ENCODE peak calls at places on chromosome 9, in ten cellular contexts. One of them, this sample, is unnamed.

GRCh38 chr9:131562032-131562959 is 17.0 kb downstream of the PRRT1B start:
- DNase-seq in mammary epithelial cell: peak; percentile 66
- DNase-seq in CD8-positive, alpha-beta T cell: no peak
- DNase-seq in stomach: no peak
- DNase-seq in fibroblast of mammary gland: peak; percentile 39
- DNase-seq in IMR-90: peak; percentile 21
- DNase-seq in psoas muscle: no peak
- DNase-seq in heart left ventricle: no peak
- DNase-seq in prostate gland: no peak
- DNase-seq in SK-N-SH: no peak
- DNase-seq in this sample: peak; percentile 12

GRCh38 chr9:35051069-35051967 is 21.1 kb downstream of the VCP start:
- DNase-seq in mammary epithelial cell: peak; percentile 27
- DNase-seq in CD8-positive, alpha-beta T cell: peak; percentile 59
- DNase-seq in stomach: peak; percentile 45
- DNase-seq in fibroblast of mammary gland: peak; percentile 63
- DNase-seq in IMR-90: peak; percentile 57
- DNase-seq in psoas muscle: peak; percentile 70
- DNase-seq in heart left ventricle: no peak
- DNase-seq in prostate gland: peak; percentile 23
- DNase-seq in SK-N-SH: peak; percentile 67
- DNase-seq in this sample: peak; percentile 49

GRCh38 chr9:138007566-138008080 is 130.0 kb downstream of the CACNA1B start:
- DNase-seq in mammary epithelial cell: no peak
- DNase-seq in CD8-positive, alpha-beta T cell: no peak
- DNase-seq in stomach: peak; percentile 21
- DNase-seq in fibroblast of mammary gland: no peak
- DNase-seq in IMR-90: no peak
- DNase-seq in psoas muscle: peak; percentile 14
- DNase-seq in heart left ventricle: no peak
- DNase-seq in prostate gland: no peak
- DNase-seq in SK-N-SH: no peak
- DNase-seq in this sample: no peak

GRCh38 chr9:134541373-134541747 is 100.2 kb upstream of the COL5A1 start:
- DNase-seq in mammary epithelial cell: no peak
- DNase-seq in CD8-positive, alpha-beta T cell: no peak
- DNase-seq in stomach: no peak
- DNase-seq in fibroblast of mammary gland: no peak
- DNase-seq in IMR-90: no peak
- DNase-seq in psoas muscle: peak; percentile 25
- DNase-seq in heart left ventricle: peak; percentile 15
- DNase-seq in prostate gland: no peak
- DNase-seq in SK-N-SH: no peak
- DNase-seq in this sample: no peak

GRCh38 chr9:137744632-137745183 is 125.9 kb downstream of the EHMT1 start:
- DNase-seq in mammary epithelial cell: no peak
- DNase-seq in CD8-positive, alpha-beta T cell: no peak
- DNase-seq in stomach: no peak
- DNase-seq in fibroblast of mammary gland: no peak
- DNase-seq in IMR-90: no peak
- DNase-seq in psoas muscle: no peak
- DNase-seq in heart left ventricle: no peak
- DNase-seq in prostate gland: no peak
- DNase-seq in SK-N-SH: no peak
- DNase-seq in this sample: no peak

GRCh38 chr9:130343445-130343918 is 77.9 kb downstream of the HMCN2 start:
- DNase-seq in mammary epithelial cell: no peak
- DNase-seq in CD8-positive, alpha-beta T cell: no peak
- DNase-seq in stomach: no peak
- DNase-seq in fibroblast of mammary gland: no peak
- DNase-seq in IMR-90: no peak
- DNase-seq in psoas muscle: peak; percentile 58
- DNase-seq in heart left ventricle: peak; percentile 37
- DNase-seq in prostate gland: no peak
- DNase-seq in SK-N-SH: peak; percentile 88
- DNase-seq in this sample: no peak

GRCh38 chr9:20512106-20512505 is 110.2 kb downstream of the MLLT3 start:
- DNase-seq in mammary epithelial cell: peak; percentile 67
- DNase-seq in CD8-positive, alpha-beta T cell: no peak
- DNase-seq in stomach: no peak
- DNase-seq in fibroblast of mammary gland: peak; percentile 46
- DNase-seq in IMR-90: peak; percentile 72
- DNase-seq in psoas muscle: no peak
- DNase-seq in heart left ventricle: no peak
- DNase-seq in prostate gland: no peak
- DNase-seq in SK-N-SH: no peak
- DNase-seq in this sample: peak; percentile 36

GRCh38 chr9:126604059-126604685 is 9.6 kb upstream of the LMX1B start:
- DNase-seq in mammary epithelial cell: no peak
- DNase-seq in CD8-positive, alpha-beta T cell: no peak
- DNase-seq in stomach: no peak
- DNase-seq in fibroblast of mammary gland: no peak
- DNase-seq in IMR-90: no peak
- DNase-seq in psoas muscle: peak; percentile 48
- DNase-seq in heart left ventricle: peak; percentile 55
- DNase-seq in prostate gland: no peak
- DNase-seq in SK-N-SH: no peak
- DNase-seq in this sample: no peak

GRCh38 chr9:114005371-114006154 is 72.5 kb downstream of the AMBP start:
- DNase-seq in mammary epithelial cell: no peak
- DNase-seq in CD8-positive, alpha-beta T cell: peak; percentile 8
- DNase-seq in stomach: peak; percentile 15
- DNase-seq in fibroblast of mammary gland: no peak
- DNase-seq in IMR-90: no peak
- DNase-seq in psoas muscle: no peak
- DNase-seq in heart left ventricle: no peak
- DNase-seq in prostate gland: no peak
- DNase-seq in SK-N-SH: no peak
- DNase-seq in this sample: no peak

GRCh38 chr9:87157366-87158031 is 210.2 kb upstream of the GAS1 start:
- DNase-seq in mammary epithelial cell: peak; percentile 58
- DNase-seq in CD8-positive, alpha-beta T cell: no peak
- DNase-seq in stomach: no peak
- DNase-seq in fibroblast of mammary gland: no peak
- DNase-seq in IMR-90: no peak
- DNase-seq in psoas muscle: no peak
- DNase-seq in heart left ventricle: no peak
- DNase-seq in prostate gland: peak; percentile 29
- DNase-seq in SK-N-SH: no peak
- DNase-seq in this sample: no peak

DNA sequence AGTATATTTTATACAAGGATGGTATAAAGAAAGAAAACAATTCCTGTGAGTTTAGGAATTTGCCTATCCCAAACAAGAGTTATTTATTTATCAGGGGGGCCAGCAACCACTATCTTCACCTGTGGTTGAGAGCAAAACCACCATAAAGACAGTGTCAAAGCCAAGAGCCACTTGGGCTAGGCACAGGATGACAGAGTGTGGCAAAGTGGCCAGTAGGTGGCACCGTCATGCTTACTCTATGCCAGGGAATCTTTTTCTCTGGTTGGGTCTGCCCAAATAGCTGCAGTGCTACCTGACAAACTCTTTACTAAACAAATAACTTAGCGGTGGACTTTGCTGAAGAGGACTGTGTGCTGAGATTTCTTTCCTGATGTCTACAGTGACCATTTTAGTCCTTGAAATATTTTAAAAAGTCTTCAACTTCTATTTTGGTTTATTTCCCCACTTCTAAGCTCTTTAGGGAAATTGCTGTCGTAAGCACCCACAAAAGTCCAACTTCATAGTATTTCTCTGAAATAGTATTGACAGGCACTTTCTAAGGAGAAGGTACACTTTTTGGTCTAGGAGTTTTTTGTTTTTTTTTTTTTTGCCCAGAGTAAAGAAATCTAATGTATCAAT is 285.0 kb downstream of the RFX3 start:
- DNase-seq in mammary epithelial cell: peak; percentile 52
- DNase-seq in CD8-positive, alpha-beta T cell: peak; percentile 59
- DNase-seq in stomach: peak; percentile 64
- DNase-seq in fibroblast of mammary gland: peak; percentile 69
- DNase-seq in IMR-90: peak; percentile 63
- DNase-seq in psoas muscle: peak; percentile 67
- DNase-seq in heart left ventricle: peak; percentile 59
- DNase-seq in prostate gland: peak; percentile 63
- DNase-seq in SK-N-SH: peak; percentile 46
- DNase-seq in this sample: peak; percentile 61
- TF ChIP-seq CTCF in mammary epithelial cell: peak; percentile 85
- TF ChIP-seq CTCF in CD8-positive, alpha-beta T cell: peak; percentile 70
- TF ChIP-seq CTCF in stomach: no peak
- TF ChIP-seq CTCF in fibroblast of mammary gland: peak; percentile 88
- TF ChIP-seq CTCF in IMR-90: peak; percentile 78
- TF ChIP-seq CTCF in psoas muscle: peak; percentile 68
- TF ChIP-seq CTCF in heart left ventricle: peak; percentile 73
- TF ChIP-seq CTCF in prostate gland: peak; percentile 65
- TF ChIP-seq CTCF in SK-N-SH: peak; percentile 90
- TF ChIP-seq CTCF in this sample: peak; percentile 84

GRCh38 chr9:120900821-120901220 is 23.8 kb upstream of the PHF19 start:
- DNase-seq in mammary epithelial cell: no peak
- DNase-seq in CD8-positive, alpha-beta T cell: no peak
- DNase-seq in stomach: no peak
- DNase-seq in fibroblast of mammary gland: no peak
- DNase-seq in IMR-90: no peak
- DNase-seq in psoas muscle: no peak
- DNase-seq in heart left ventricle: no peak
- DNase-seq in prostate gland: no peak
- DNase-seq in SK-N-SH: no peak
- DNase-seq in this sample: no peak
- H3K4me3 ChIP-seq in mammary epithelial cell: no peak overlapping the region
- H3K4me3 ChIP-seq in CD8-positive, alpha-beta T cell: no peak overlapping the region
- H3K4me3 ChIP-seq in stomach: no peak overlapping the region
- H3K4me3 ChIP-seq in fibroblast of mammary gland: no peak overlapping the region
- H3K4me3 ChIP-seq in IMR-90: no peak overlapping the region
- H3K4me3 ChIP-seq in psoas muscle: no peak overlapping the region
- H3K4me3 ChIP-seq in heart left ventricle: no peak overlapping the region
- H3K4me3 ChIP-seq in prostate gland: no peak overlapping the region
- H3K4me3 ChIP-seq in SK-N-SH: no peak overlapping the region
- H3K4me3 ChIP-seq in this sample: no peak overlapping the region

GRCh38 chr9:70061776-70062175 is 18.1 kb downstream of the MAMDC2 start:
- DNase-seq in mammary epithelial cell: no peak
- DNase-seq in CD8-positive, alpha-beta T cell: no peak
- DNase-seq in stomach: no peak
- DNase-seq in fibroblast of mammary gland: peak; percentile 57
- DNase-seq in IMR-90: peak; percentile 44
- DNase-seq in psoas muscle: no peak
- DNase-seq in heart left ventricle: peak; percentile 39
- DNase-seq in prostate gland: no peak
- DNase-seq in SK-N-SH: no peak
- DNase-seq in this sample: peak; percentile 55

GRCh38 chr9:70056545-70056944 is 12.9 kb downstream of the MAMDC2 start:
- DNase-seq in mammary epithelial cell: no peak
- DNase-seq in CD8-positive, alpha-beta T cell: no peak
- DNase-seq in stomach: no peak
- DNase-seq in fibroblast of mammary gland: no peak
- DNase-seq in IMR-90: no peak
- DNase-seq in psoas muscle: no peak
- DNase-seq in heart left ventricle: no peak
- DNase-seq in prostate gland: no peak
- DNase-seq in SK-N-SH: no peak
- DNase-seq in this sample: no peak

GRCh38 chr9:70060883-70061507 is 17.3 kb downstream of the MAMDC2 start:
- DNase-seq in mammary epithelial cell: no peak
- DNase-seq in CD8-positive, alpha-beta T cell: no peak
- DNase-seq in stomach: no peak
- DNase-seq in fibroblast of mammary gland: no peak
- DNase-seq in IMR-90: no peak
- DNase-seq in psoas muscle: no peak
- DNase-seq in heart left ventricle: no peak
- DNase-seq in prostate gland: no peak
- DNase-seq in SK-N-SH: no peak
- DNase-seq in this sample: no peak

GRCh38 chr9:70058569-70059161 is 15.0 kb downstream of the MAMDC2 start:
- DNase-seq in mammary epithelial cell: no peak
- DNase-seq in CD8-positive, alpha-beta T cell: no peak
- DNase-seq in stomach: no peak
- DNase-seq in fibroblast of mammary gland: no peak
- DNase-seq in IMR-90: no peak
- DNase-seq in psoas muscle: no peak
- DNase-seq in heart left ventricle: no peak
- DNase-seq in prostate gland: no peak
- DNase-seq in SK-N-SH: no peak
- DNase-seq in this sample: no peak

DNA sequence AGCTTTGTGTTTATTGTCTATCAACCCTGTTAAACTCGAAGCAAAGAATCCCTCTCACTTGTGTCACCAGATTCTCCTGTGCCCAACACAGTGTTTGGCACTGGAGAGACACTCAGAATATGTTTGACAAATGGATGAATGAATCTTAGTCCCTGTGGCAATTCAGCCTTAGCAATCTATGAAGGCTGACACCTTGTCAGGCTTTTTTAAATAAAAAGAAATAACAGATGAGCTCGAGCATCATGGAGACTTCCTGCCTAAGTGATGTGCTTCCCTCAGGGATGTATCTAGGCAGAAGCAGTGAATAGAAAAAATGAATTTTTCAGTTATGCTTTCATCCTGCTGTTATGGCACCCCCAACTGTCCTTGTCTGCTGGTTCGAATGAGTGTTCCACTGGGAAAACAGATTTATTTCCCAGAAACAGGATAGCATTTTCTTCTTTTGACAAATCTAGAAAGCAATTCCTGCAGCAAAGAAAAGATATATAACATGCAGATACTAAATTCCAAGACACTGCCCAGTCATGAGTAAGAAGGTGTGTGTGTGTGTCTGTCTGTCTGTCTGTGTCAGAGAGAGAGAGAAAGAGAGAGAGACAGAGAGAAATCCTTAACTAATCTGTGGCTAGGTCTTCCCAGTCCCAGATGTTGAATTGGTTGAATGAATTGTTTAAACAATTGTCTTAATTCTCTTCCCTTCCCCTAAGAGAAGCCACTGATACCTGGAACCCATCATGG is 16.7 kb downstream of the MAMDC2 start:
- DNase-seq in mammary epithelial cell: peak; percentile 25
- DNase-seq in CD8-positive, alpha-beta T cell: no peak
- DNase-seq in stomach: no peak
- DNase-seq in fibroblast of mammary gland: no peak
- DNase-seq in IMR-90: no peak
- DNase-seq in psoas muscle: no peak
- DNase-seq in heart left ventricle: no peak
- DNase-seq in prostate gland: no peak
- DNase-seq in SK-N-SH: no peak
- DNase-seq in this sample: no peak
- TF ChIP-seq CTCF in mammary epithelial cell: no peak
- TF ChIP-seq CTCF in CD8-positive, alpha-beta T cell: no peak
- TF ChIP-seq CTCF in stomach: no peak
- TF ChIP-seq CTCF in fibroblast of mammary gland: no peak
- TF ChIP-seq CTCF in IMR-90: no peak
- TF ChIP-seq CTCF in psoas muscle: no peak
- TF ChIP-seq CTCF in heart left ventricle: no peak
- TF ChIP-seq CTCF in prostate gland: no peak
- TF ChIP-seq CTCF in SK-N-SH: no peak
- TF ChIP-seq CTCF in this sample: no peak

DNA sequence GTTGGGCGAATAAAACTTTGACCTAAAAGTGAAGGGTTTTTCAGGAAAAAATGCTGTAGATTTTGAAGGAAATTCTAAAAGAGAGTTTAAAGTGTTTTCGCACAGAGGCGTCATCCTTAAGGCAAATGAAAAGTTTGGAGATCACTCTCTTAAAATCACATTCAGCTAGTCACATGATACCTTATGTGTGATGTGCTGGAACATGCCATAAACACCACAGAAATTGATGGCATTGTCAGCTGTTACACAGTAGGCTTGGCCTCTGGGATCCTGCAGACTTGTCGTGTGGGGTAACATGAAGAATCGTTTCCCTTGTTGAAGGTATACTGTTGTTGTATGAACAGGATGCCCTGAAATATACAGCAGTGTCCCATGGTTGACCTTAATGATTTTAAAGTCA is 3.3 kb downstream of the ANP32B start:
- DNase-seq in mammary epithelial cell: peak; percentile 11
- DNase-seq in CD8-positive, alpha-beta T cell: no peak
- DNase-seq in stomach: no peak
- DNase-seq in fibroblast of mammary gland: peak; percentile 6
- DNase-seq in IMR-90: no peak
- DNase-seq in psoas muscle: no peak
- DNase-seq in heart left ventricle: no peak
- DNase-seq in prostate gland: no peak
- DNase-seq in SK-N-SH: no peak
- DNase-seq in this sample: no peak
- H3K4me3 ChIP-seq in mammary epithelial cell: no peak overlapping the region
- H3K4me3 ChIP-seq in CD8-positive, alpha-beta T cell: no peak overlapping the region
- H3K4me3 ChIP-seq in stomach: peak overlapping the region; percentile 80
- H3K4me3 ChIP-seq in fibroblast of mammary gland: no peak overlapping the region
- H3K4me3 ChIP-seq in IMR-90: no peak overlapping the region
- H3K4me3 ChIP-seq in psoas muscle: no peak overlapping the region
- H3K4me3 ChIP-seq in heart left ventricle: no peak overlapping the region
- H3K4me3 ChIP-seq in prostate gland: no peak overlapping the region
- H3K4me3 ChIP-seq in SK-N-SH: no peak overlapping the region
- H3K4me3 ChIP-seq in this sample: no peak overlapping the region

This sample was measured in astrocyte of the spinal cord.